ENCODE peak calls at places on chromosomes 12 and 14, in five cellular contexts. One of them, this sample, is unnamed.

GRCh38 chr12:96248532-96248931 is 54.4 kb downstream of the ELK3 start:
- DNase-seq in neural progenitor cell: no peak
- DNase-seq in keratinocyte: no peak
- DNase-seq in tibial artery: no peak
- DNase-seq in fibroblast of lung: no peak
- DNase-seq in this sample: no peak

GRCh38 chr12:19894049-19894448 is 454.8 kb downstream of the AEBP2 start:
- DNase-seq in neural progenitor cell: no peak
- DNase-seq in fibroblast of lung: peak; percentile 21
- DNase-seq in tibial artery: no peak
- DNase-seq in keratinocyte: no peak
- DNase-seq in this sample: no peak

GRCh38 chr12:14417717-14418116 is 52.2 kb downstream of the ATF7IP start:
- DNase-seq in tibial artery: peak; percentile 43
- DNase-seq in keratinocyte: peak; percentile 42
- DNase-seq in fibroblast of lung: peak; percentile 94
- DNase-seq in neural progenitor cell: peak; percentile 88
- DNase-seq in this sample: no peak

GRCh38 chr12:75389706-75390105 is 1.2 kb upstream of the GLIPR1L2 start:
- DNase-seq in keratinocyte: no peak
- DNase-seq in fibroblast of lung: peak; percentile 11
- DNase-seq in tibial artery: no peak
- DNase-seq in neural progenitor cell: no peak
- DNase-seq in this sample: no peak

GRCh38 chr12:113241191-113242017 is 20.1 kb downstream of the TPCN1 start:
- DNase-seq in neural progenitor cell: no peak
- DNase-seq in keratinocyte: peak; percentile 89
- DNase-seq in fibroblast of lung: peak; percentile 78
- DNase-seq in tibial artery: no peak
- DNase-seq in this sample: peak; percentile 70

GRCh38 chr12:89151536-89151935 is 200.8 kb downstream of the DUSP6 start:
- DNase-seq in fibroblast of lung: no peak
- DNase-seq in tibial artery: no peak
- DNase-seq in keratinocyte: no peak
- DNase-seq in neural progenitor cell: no peak
- DNase-seq in this sample: no peak

GRCh38 chr12:1566449-1567135 is 27.8 kb downstream of the FBXL14 start:
- DNase-seq in tibial artery: no peak
- DNase-seq in fibroblast of lung: no peak
- DNase-seq in keratinocyte: no peak
- DNase-seq in neural progenitor cell: peak; percentile 57
- DNase-seq in this sample: peak; percentile 61

GRCh38 chr12:56630180-56630632 is at the start of gene BAZ2A:
- DNase-seq in tibial artery: peak; percentile 87
- DNase-seq in keratinocyte: no peak
- DNase-seq in neural progenitor cell: peak; percentile 95
- DNase-seq in fibroblast of lung: peak; percentile 72
- DNase-seq in this sample: peak; percentile 92

GRCh38 chr12:41254546-41254945 is 66.4 kb downstream of the PDZRN4 start:
- DNase-seq in keratinocyte: no peak
- DNase-seq in tibial artery: no peak
- DNase-seq in fibroblast of lung: no peak
- DNase-seq in neural progenitor cell: no peak
- DNase-seq in this sample: no peak

GRCh38 chr12:26789731-26790644 is 43.0 kb downstream of the ITPR2 start:
- DNase-seq in neural progenitor cell: no peak
- DNase-seq in keratinocyte: no peak
- DNase-seq in tibial artery: no peak
- DNase-seq in fibroblast of lung: peak; percentile 70
- DNase-seq in this sample: no peak

GRCh38 chr12:88665051-88665450 is 84.8 kb upstream of the KITLG start:
- DNase-seq in neural progenitor cell: no peak
- DNase-seq in tibial artery: no peak
- DNase-seq in keratinocyte: no peak
- DNase-seq in fibroblast of lung: peak; percentile 69
- DNase-seq in this sample: no peak

GRCh38 chr12:65666876-65667275 is 157.4 kb upstream of the HMGA2 start:
- DNase-seq in fibroblast of lung: no peak
- DNase-seq in keratinocyte: no peak
- DNase-seq in neural progenitor cell: no peak
- DNase-seq in tibial artery: no peak
- DNase-seq in this sample: no peak

GRCh38 chr12:118537481-118537917 is 161.1 kb downstream of the SUDS3 start:
- DNase-seq in tibial artery: peak; percentile 38
- DNase-seq in fibroblast of lung: no peak
- DNase-seq in neural progenitor cell: no peak
- DNase-seq in keratinocyte: no peak
- DNase-seq in this sample: peak; percentile 7

GRCh38 chr14:52395728-52396127 is 81.6 kb downstream of the PTGER2 start:
- DNase-seq in neural progenitor cell: no peak
- DNase-seq in fibroblast of lung: no peak
- DNase-seq in tibial artery: no peak
- DNase-seq in keratinocyte: no peak
- DNase-seq in this sample: no peak

GRCh38 chr12:85781751-85782150 is 54.5 kb downstream of the RASSF9 start:
- DNase-seq in neural progenitor cell: no peak
- DNase-seq in fibroblast of lung: no peak
- DNase-seq in keratinocyte: no peak
- DNase-seq in tibial artery: no peak
- DNase-seq in this sample: no peak

GRCh38 chr12:87369161-87369560 is 660.0 kb downstream of the C12orf50 start:
- DNase-seq in keratinocyte: no peak
- DNase-seq in fibroblast of lung: no peak
- DNase-seq in tibial artery: no peak
- DNase-seq in neural progenitor cell: no peak
- DNase-seq in this sample: no peak

GRCh38 chr12:2439332-2440100 is 355.3 kb upstream of the FKBP4 start:
- DNase-seq in keratinocyte: no peak
- DNase-seq in fibroblast of lung: no peak
- DNase-seq in neural progenitor cell: no peak
- DNase-seq in tibial artery: no peak
- DNase-seq in this sample: no peak

GRCh38 chr12:22230280-22230794 is 104.2 kb downstream of the ST8SIA1 start:
- DNase-seq in fibroblast of lung: peak; percentile 56
- DNase-seq in keratinocyte: no peak
- DNase-seq in tibial artery: no peak
- DNase-seq in neural progenitor cell: no peak
- DNase-seq in this sample: no peak

GRCh38 chr14:55446833-55447232 is 6.4 kb upstream of the TBPL2 start:
- DNase-seq in tibial artery: no peak
- DNase-seq in keratinocyte: no peak
- DNase-seq in neural progenitor cell: no peak
- DNase-seq in fibroblast of lung: peak; percentile 67
- DNase-seq in this sample: no peak

GRCh38 chr12:69687390-69687789 is 11.7 kb downstream of the BEST3 start:
- DNase-seq in tibial artery: no peak
- DNase-seq in neural progenitor cell: no peak
- DNase-seq in keratinocyte: no peak
- DNase-seq in fibroblast of lung: peak; percentile 31
- DNase-seq in this sample: no peak

GRCh38 chr14:67680941-67681340 is 6.5 kb upstream of the VTI1B start:
- DNase-seq in fibroblast of lung: no peak
- DNase-seq in tibial artery: peak; percentile 23
- DNase-seq in neural progenitor cell: no peak
- DNase-seq in keratinocyte: no peak
- DNase-seq in this sample: no peak

GRCh38 chr12:59452746-59453145 is 143.1 kb upstream of the SLC16A7 start:
- DNase-seq in keratinocyte: no peak
- DNase-seq in fibroblast of lung: peak; percentile 6
- DNase-seq in tibial artery: no peak
- DNase-seq in neural progenitor cell: no peak
- DNase-seq in this sample: no peak

GRCh38 chr12:95303476-95303875 is 85.9 kb downstream of the VEZT start:
- DNase-seq in keratinocyte: no peak
- DNase-seq in neural progenitor cell: no peak
- DNase-seq in fibroblast of lung: peak; percentile 38
- DNase-seq in tibial artery: no peak
- DNase-seq in this sample: no peak

GRCh38 chr14:75363570-75364227 is 64.1 kb upstream of the JDP2 start:
- DNase-seq in keratinocyte: no peak
- DNase-seq in tibial artery: peak; percentile 68
- DNase-seq in fibroblast of lung: no peak
- DNase-seq in neural progenitor cell: no peak
- DNase-seq in this sample: no peak

GRCh38 chr12:52741378-52742195 is 35.6 kb downstream of the KRT76 start:
- DNase-seq in tibial artery: no peak
- DNase-seq in keratinocyte: peak; percentile 4
- DNase-seq in neural progenitor cell: peak; percentile 91
- DNase-seq in fibroblast of lung: peak; percentile 49
- DNase-seq in this sample: peak; percentile 25

GRCh38 chr12:47028981-47029708 is 50.3 kb upstream of the PCED1B start:
- DNase-seq in fibroblast of lung: no peak
- DNase-seq in keratinocyte: no peak
- DNase-seq in neural progenitor cell: no peak
- DNase-seq in tibial artery: no peak
- DNase-seq in this sample: no peak

GRCh38 chr12:103677341-103677740 is 90.3 kb downstream of the STAB2 start:
- DNase-seq in neural progenitor cell: no peak
- DNase-seq in keratinocyte: no peak
- DNase-seq in fibroblast of lung: no peak
- DNase-seq in tibial artery: no peak
- DNase-seq in this sample: no peak

GRCh38 chr14:98864211-98864610 is 407.8 kb downstream of the BCL11B start:
- DNase-seq in tibial artery: no peak
- DNase-seq in neural progenitor cell: no peak
- DNase-seq in keratinocyte: no peak
- DNase-seq in fibroblast of lung: no peak
- DNase-seq in this sample: no peak

GRCh38 chr12:116765271-116765670 is 27.2 kb downstream of the RNFT2 start:
- DNase-seq in neural progenitor cell: no peak
- DNase-seq in tibial artery: no peak
- DNase-seq in keratinocyte: no peak
- DNase-seq in fibroblast of lung: no peak
- DNase-seq in this sample: no peak

GRCh38 chr12:116760621-116761020 is 22.5 kb downstream of the RNFT2 start:
- DNase-seq in keratinocyte: no peak
- DNase-seq in fibroblast of lung: no peak
- DNase-seq in tibial artery: no peak
- DNase-seq in neural progenitor cell: no peak
- DNase-seq in this sample: no peak

GRCh38 chr12:116761499-116761898 is 23.4 kb downstream of the RNFT2 start:
- DNase-seq in tibial artery: no peak
- DNase-seq in fibroblast of lung: no peak
- DNase-seq in keratinocyte: no peak
- DNase-seq in neural progenitor cell: no peak
- DNase-seq in this sample: no peak

DNA sequence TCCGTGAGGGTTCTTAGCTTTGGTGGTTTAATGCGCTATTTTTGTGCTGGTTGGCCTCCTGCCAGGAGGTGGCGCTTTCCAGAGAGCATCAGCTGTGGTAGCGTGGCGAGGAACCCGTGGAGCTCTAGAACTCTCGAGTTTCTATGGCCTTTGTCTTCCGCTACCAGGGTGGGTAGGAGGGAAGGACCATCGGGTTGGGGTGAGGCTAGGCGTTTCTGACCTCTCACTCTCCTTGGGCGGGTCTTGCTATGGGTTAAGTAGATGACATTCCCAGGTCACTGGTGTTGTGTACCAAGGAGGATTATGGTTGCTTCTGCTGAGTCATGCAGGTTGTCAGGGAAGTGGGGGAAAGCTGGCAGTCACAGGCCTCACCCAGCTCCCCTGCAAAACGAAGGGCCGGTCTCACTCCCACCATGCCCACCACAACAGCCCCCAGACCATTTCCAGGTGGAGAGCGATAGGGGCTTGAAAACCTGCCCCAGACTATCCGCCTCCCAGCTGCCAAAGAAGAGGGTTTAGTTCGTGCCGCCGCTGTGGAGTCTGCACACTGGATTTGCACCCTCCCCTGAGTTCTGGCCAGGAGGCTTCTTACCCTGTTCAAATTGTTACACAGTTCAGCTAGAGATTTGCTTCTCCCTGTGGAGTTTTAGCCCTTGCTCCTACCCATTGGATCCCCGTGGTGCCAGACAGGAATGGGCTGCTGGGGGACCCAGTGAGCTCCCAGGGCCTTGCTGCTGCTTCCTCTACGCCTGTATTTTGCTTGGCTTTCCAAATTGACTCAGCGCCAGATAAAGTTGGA is 21.9 kb downstream of the RNFT2 start:
- DNase-seq in fibroblast of lung: no peak
- DNase-seq in keratinocyte: no peak
- DNase-seq in tibial artery: peak; percentile 23
- DNase-seq in neural progenitor cell: no peak
- DNase-seq in this sample: no peak
- TF ChIP-seq CTCF in fibroblast of lung: no peak
- TF ChIP-seq CTCF in keratinocyte: no peak
- TF ChIP-seq CTCF in tibial artery: no peak
- TF ChIP-seq CTCF in neural progenitor cell: peak; percentile 50
- TF ChIP-seq CTCF in this sample: no peak

GRCh38 chr14:22383515-22384166 is 205.4 kb downstream of the DAD1 start:
- DNase-seq in neural progenitor cell: no peak
- DNase-seq in fibroblast of lung: no peak
- DNase-seq in keratinocyte: no peak
- DNase-seq in tibial artery: no peak
- DNase-seq in this sample: no peak
- H3K27ac ChIP-seq in neural progenitor cell: no peak overlapping the region
- H3K27ac ChIP-seq in fibroblast of lung: no peak overlapping the region
- H3K27ac ChIP-seq in keratinocyte: no peak overlapping the region
- H3K27ac ChIP-seq in tibial artery: no peak overlapping the region
- H3K27ac ChIP-seq in this sample: no peak overlapping the region

DNA sequence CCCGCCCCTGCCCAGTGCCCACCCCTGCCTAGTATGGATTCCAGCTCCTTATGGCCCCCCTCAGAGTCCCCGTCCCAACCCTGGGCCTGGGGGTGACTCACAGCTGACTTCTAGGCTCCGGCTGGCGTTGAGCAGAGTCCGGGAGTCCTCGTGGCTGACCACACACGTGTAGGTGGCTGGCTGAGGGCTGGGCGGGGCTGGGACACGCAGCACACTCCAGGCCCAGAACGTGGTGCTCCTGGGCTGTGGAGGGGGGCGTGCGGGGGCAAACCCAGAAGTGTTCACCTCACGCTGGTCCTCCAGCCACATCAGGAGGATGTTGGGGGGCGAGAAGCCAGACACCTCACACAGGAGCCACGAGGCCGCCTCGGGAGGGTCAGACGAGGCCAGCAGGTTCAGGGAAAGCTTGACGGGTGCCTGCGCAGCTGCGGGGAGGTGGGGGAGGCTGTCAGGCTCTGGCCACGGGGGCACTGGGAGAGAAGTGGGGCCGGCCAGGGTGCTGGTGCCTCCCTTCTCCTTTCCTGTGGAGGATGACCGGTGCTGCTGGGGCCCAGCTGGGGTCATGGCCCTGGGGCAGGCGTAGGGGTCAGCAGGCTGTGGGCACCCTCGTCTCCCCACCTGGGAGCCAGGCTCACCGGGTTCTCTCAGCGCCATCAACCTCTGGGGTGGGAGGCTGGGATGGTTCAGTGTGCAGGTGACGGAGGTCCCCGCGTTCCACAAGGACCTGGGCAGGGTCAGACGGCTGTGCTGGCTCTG is 314.1 kb downstream of the TMEM121 start:
- DNase-seq in keratinocyte: no peak
- DNase-seq in fibroblast of lung: no peak
- DNase-seq in tibial artery: peak; percentile 17
- DNase-seq in neural progenitor cell: no peak
- DNase-seq in this sample: no peak
- H3K9me3 ChIP-seq in keratinocyte: peaks cover 26% of the 10 kb centered on the region
- H3K9me3 ChIP-seq in fibroblast of lung: no peaks in the 10 kb centered on the region
- H3K9me3 ChIP-seq in tibial artery: no peaks in the 10 kb centered on the region
- H3K9me3 ChIP-seq in neural progenitor cell: peaks cover 6% of the 10 kb centered on the region
- H3K9me3 ChIP-seq in this sample: no peaks in the 10 kb centered on the region

GRCh38 chr14:103749860-103750259 is 34.2 kb downstream of the ZFYVE21 start:
- DNase-seq in tibial artery: no peak
- DNase-seq in fibroblast of lung: no peak
- DNase-seq in keratinocyte: no peak
- DNase-seq in neural progenitor cell: no peak
- DNase-seq in this sample: no peak
- TF ChIP-seq CTCF in tibial artery: peak; percentile 33
- TF ChIP-seq CTCF in fibroblast of lung: no peak
- TF ChIP-seq CTCF in keratinocyte: no peak
- TF ChIP-seq CTCF in neural progenitor cell: no peak
- TF ChIP-seq CTCF in this sample: no peak